ENCODE peak calls at places on chromosomes 5 and 9, in ten cellular contexts. F is AG04449, Q is ACHN, Z is HS-5, P is NCI-H510A treated with DMSO at 0.1 percent for 48 hours, C is LNCaP clone FGC, L is left ventricle myocardium superior, V is NCI-H2081, A is retina, H is heart left ventricle. I is an unnamed sample.

GRCh38 chr5:78845487-78845886 is 139.6 kb downstream of the ARSB start:
- DNase-seq in A (no peak), F (no peak), P (no peak), L (no peak), H (no peak), V (no peak), Q (no peak), C (no peak), Z (no peak), I (no peak)

GRCh38 chr5:10457682-10458574 is 16.2 kb downstream of the ROPN1L start:
- DNase-seq in F (no peak), L (peak), H (peak), P (no peak), C (no peak), Q (no peak), A (peak), Z (no peak), V (no peak), I (no peak)

GRCh38 chr5:113378960-113379541 is 55.7 kb downstream of the TSSK1B start:
- DNase-seq in H (peak), A (peak), C (peak), P (no peak), Q (peak), L (peak), V (peak), Z (peak), F (peak), I (no peak)

GRCh38 chr9:20538956-20539355 is 83.3 kb downstream of the MLLT3 start:
- DNase-seq in V (no peak), F (no peak), L (no peak), A (no peak), P (no peak), Q (no peak), Z (no peak), H (no peak), C (no peak), I (no peak)

GRCh38 chr9:93060746-93061259 is 2.3 kb downstream of the SUSD3 start:
- DNase-seq in C (no peak), Z (peak), F (no peak), V (no peak), P (no peak), Q (no peak), A (no peak), H (no peak), L (peak), I (no peak)

GRCh38 chr5:23318960-23319359 is 188.4 kb upstream of the PRDM9 start:
- DNase-seq in A (no peak), F (no peak), L (no peak), Z (no peak), C (no peak), V (no peak), P (no peak), Q (no peak), H (no peak), I (no peak)

GRCh38 chr5:52560366-52560765 is 227.3 kb upstream of the ITGA1 start:
- DNase-seq in V (peak), P (peak), Q (peak), A (peak), Z (peak), H (no peak), L (no peak), F (no peak), C (peak), I (no peak)

GRCh38 chr5:172315599-172316531 is 32.3 kb upstream of the UBTD2 start:
- DNase-seq in Q (no peak), P (no peak), C (no peak), A (no peak), L (no peak), F (no peak), V (no peak), H (no peak), Z (no peak), I (no peak)

GRCh38 chr9:112048924-112049785 is 125.9 kb downstream of the SUSD1 start:
- DNase-seq in A (no peak), V (peak), P (no peak), F (peak), Z (no peak), C (no peak), H (no peak), Q (no peak), L (no peak), I (no peak)

GRCh38 chr5:79935992-79936643 is 54.9 kb downstream of the MTX3 start:
- DNase-seq in L (no peak), H (peak), F (no peak), A (no peak), Z (no peak), C (no peak), V (no peak), P (no peak), Q (no peak), I (no peak)

GRCh38 chr9:125262217-125262991 is 778 bp downstream of the GAPVD1 start:
- DNase-seq in P (no peak), Q (peak), F (no peak), A (no peak), L (no peak), V (no peak), H (no peak), Z (no peak), C (no peak), I (no peak)

GRCh38 chr5:71701409-71701808 is 17.7 kb upstream of the CARTPT start:
- DNase-seq in F (no peak), Z (no peak), C (no peak), Q (no peak), P (no peak), H (no peak), V (no peak), A (no peak), L (no peak), I (no peak)

GRCh38 chr5:16600397-16600796 is 16.4 kb downstream of the RETREG1 start:
- DNase-seq in A (no peak), P (no peak), Z (no peak), V (no peak), L (peak), H (peak), F (no peak), C (no peak), Q (no peak), I (peak)

GRCh38 chr5:135448796-135449507 is 1.8 kb upstream of the DCANP1 start:
- DNase-seq in Z (no peak), P (no peak), H (no peak), F (no peak), A (no peak), C (no peak), L (no peak), Q (no peak), V (no peak), I (no peak)

GRCh38 chr5:115262066-115262404 is 642 bp downstream of the PGGT1B start:
- DNase-seq in V (no peak), F (no peak), P (no peak), C (no peak), L (no peak), Z (no peak), H (no peak), A (no peak), Q (peak), I (no peak)

GRCh38 chr9:111952559-111952958 is 55.9 kb downstream of the UGCG start:
- DNase-seq in A (no peak), C (no peak), V (no peak), F (no peak), Z (peak), H (no peak), L (no peak), P (no peak), Q (peak), I (no peak)

GRCh38 chr5:65808261-65808741 is 86.3 kb downstream of the NLN start:
- DNase-seq in V (no peak), H (no peak), C (no peak), Q (no peak), F (no peak), Z (no peak), L (no peak), P (no peak), A (no peak), I (no peak)

GRCh38 chr5:95673076-95673475 is 9.7 kb downstream of the SPATA9 start:
- DNase-seq in C (no peak), A (peak), P (no peak), L (peak), Q (no peak), Z (no peak), V (no peak), F (no peak), H (no peak), I (peak)

GRCh38 chr5:132777209-132778069 is at the start of gene SEPTIN8:
- DNase-seq in A (peak), F (no peak), P (no peak), Q (peak), H (peak), C (no peak), L (peak), Z (no peak), V (no peak), I (peak)

GRCh38 chr5:43008369-43009158 is 31.6 kb downstream of the ANXA2R start:
- DNase-seq in F (no peak), C (peak), Q (no peak), Z (peak), A (peak), V (peak), H (peak), P (peak), L (peak), I (peak)

GRCh38 chr9:34510032-34510431 is 12.8 kb downstream of the ENHO start:
- DNase-seq in A (no peak), F (no peak), V (no peak), H (no peak), Q (no peak), Z (no peak), C (no peak), P (no peak), L (no peak), I (no peak)

GRCh38 chr9:6034954-6035353 is 19.5 kb upstream of the RANBP6 start:
- DNase-seq in V (no peak), C (no peak), Q (peak), A (no peak), P (no peak), H (no peak), F (no peak), L (no peak), Z (no peak), I (no peak)

GRCh38 chr9:109258619-109259321 is 62.1 kb downstream of the EPB41L4B start:
- DNase-seq in V (peak), Z (no peak), C (no peak), P (peak), L (no peak), A (peak), F (no peak), H (no peak), Q (no peak), I (no peak)

GRCh38 chr9:3732077-3733038 is 206.6 kb upstream of the RFX3 start:
- DNase-seq in Q (peak), F (peak), P (peak), V (peak), A (peak), L (no peak), Z (peak), H (peak), C (peak), I (no peak)

GRCh38 chr5:107670028-107670926 is 460 bp downstream of the EFNA5 start:
- DNase-seq in V (peak), Q (peak), Z (no peak), C (no peak), F (no peak), H (peak), P (peak), L (peak), A (peak), I (peak)

GRCh38 chr5:57036621-57037160 is 84.8 kb upstream of the MIER3 start:
- DNase-seq in Q (no peak), C (no peak), Z (peak), F (no peak), L (no peak), A (no peak), V (no peak), P (no peak), H (no peak), I (no peak)

GRCh38 chr9:438961-439768 is 224.5 kb downstream of the DOCK8 start:
- DNase-seq in V (no peak), A (no peak), Z (no peak), P (no peak), C (no peak), Q (no peak), F (no peak), L (peak), H (no peak), I (peak)